ENCODE peak calls at places on chromosome 11, in six cellular contexts. Z is NCI-H1417, K is A549, L is NCI-H460, A is cardiac fibroblast, Q is KG1. R is an unnamed sample.

GRCh38 chr11:106088896-106089295 is 11.4 kb downstream of the AASDHPPT start:
- DNase-seq in Z (no peak), K (no peak), L (no peak), A (no peak), Q (no peak), R (no peak)

GRCh38 chr11:113721462-113722066 is 15.5 kb upstream of the TMPRSS5 start:
- DNase-seq in Z (no peak), K (no peak), L (no peak), A (no peak), Q (no peak), R (no peak)

GRCh38 chr11:3001496-3001895 is 9.4 kb upstream of the NAP1L4 start:
- DNase-seq in Z (no peak), K (no peak), L (no peak), A (no peak), Q (no peak), R (no peak)

GRCh38 chr11:134623711-134624110 is 211.7 kb upstream of the B3GAT1 start:
- DNase-seq in Z (no peak), K (no peak), L (no peak), A (no peak), Q (no peak), R (no peak)

GRCh38 chr11:35389112-35389511 is 30.2 kb downstream of the SLC1A2 start:
- DNase-seq in Z (no peak), K (no peak), L (no peak), A (no peak), Q (no peak), R (no peak)

GRCh38 chr11:2314525-2315394 is 12.9 kb downstream of the TSPAN32 start:
- DNase-seq in Z (peak; percentile 26), K (no peak), L (no peak), A (peak; percentile 53), Q (no peak), R (peak; percentile 10)

GRCh38 chr11:62133328-62134065 is 9.7 kb downstream of the INCENP start:
- DNase-seq in Z (no peak), K (no peak), L (no peak), A (no peak), Q (no peak), R (no peak)

GRCh38 chr11:64918056-64918455 is 1.0 kb upstream of the ATG2A start:
- DNase-seq in Z (no peak), K (no peak), L (no peak), A (peak; percentile 62), Q (peak; percentile 37), R (peak; percentile 42)

GRCh38 chr11:116960916-116961315 is 123.5 kb upstream of the APOA1 start:
- DNase-seq in Z (no peak), K (no peak), L (no peak), A (peak; percentile 63), Q (no peak), R (peak; percentile 16)